ENCODE peak calls at places on chromosomes 1 and 21, in five cellular contexts. N, A, L, V and J are unnamed samples.

GRCh38 chr1:16252912-16253311 is 15.9 kb upstream of the CPLANE2 start:
- DNase-seq in N (no peak), A (no peak), V (no peak), L (no peak), J (no peak)

GRCh38 chr1:160795951-160796383 is at the start of gene LY9:
- DNase-seq in N (no peak), L (no peak), A (no peak), V (no peak), J (no peak)

GRCh38 chr1:108527837-108528236 is 32.1 kb upstream of the EEIG2 start:
- DNase-seq in N (no peak), V (no peak), L (no peak), A (no peak), J (no peak)

GRCh38 chr1:226975259-226975908 is 35.3 kb downstream of the COQ8A start:
- DNase-seq in V (no peak), L (peak), N (peak), A (no peak), J (no peak)

GRCh38 chr1:86416343-86416742 is 7.6 kb upstream of the CLCA2 start:
- DNase-seq in L (no peak), A (no peak), V (no peak), N (no peak), J (no peak)

GRCh38 chr1:42756956-42757891 is 9.6 kb downstream of the P3H1 start:
- DNase-seq in N (peak), V (peak), A (no peak), L (peak), J (peak)

GRCh38 chr1:47710075-47711071 is 272.5 kb downstream of the FOXD2 start:
- DNase-seq in N (peak), V (peak), L (peak), A (no peak), J (peak)

GRCh38 chr1:147171399-147172167 is 687 bp downstream of the PRKAB2 start:
- DNase-seq in N (no peak), L (no peak), V (no peak), A (no peak), J (peak)

GRCh38 chr1:111199881-111200801 is at the start of gene DENND2D:
- DNase-seq in L (no peak), V (no peak), A (no peak), N (no peak), J (no peak)

GRCh38 chr1:222815367-222815765 is 527 bp downstream of the DISP1 start:
- DNase-seq in A (no peak), N (no peak), V (no peak), L (no peak), J (peak)

GRCh38 chr1:66539491-66539890 is 5.5 kb downstream of the SGIP1 start:
- DNase-seq in L (no peak), V (no peak), N (no peak), A (no peak), J (peak)

GRCh38 chr1:209876091-209876800 is 48.5 kb downstream of the UTP25 start:
- DNase-seq in A (no peak), V (no peak), L (no peak), N (no peak), J (no peak)

GRCh38 chr1:157948547-157949152 is 44.8 kb upstream of the KIRREL1 start:
- DNase-seq in N (peak), L (peak), A (peak), V (peak), J (peak)

GRCh38 chr1:186094170-186094569 is 280.9 kb downstream of the TPR start:
- DNase-seq in L (no peak), V (peak), N (no peak), A (no peak), J (peak)

GRCh38 chr1:108609483-108610066 is 49.7 kb downstream of the EEIG2 start:
- DNase-seq in V (no peak), N (no peak), L (no peak), A (no peak), J (no peak)

GRCh38 chr1:167529829-167530474 is 11.6 kb upstream of the CD247 start:
- DNase-seq in A (no peak), V (no peak), L (no peak), N (no peak), J (no peak)

DNA sequence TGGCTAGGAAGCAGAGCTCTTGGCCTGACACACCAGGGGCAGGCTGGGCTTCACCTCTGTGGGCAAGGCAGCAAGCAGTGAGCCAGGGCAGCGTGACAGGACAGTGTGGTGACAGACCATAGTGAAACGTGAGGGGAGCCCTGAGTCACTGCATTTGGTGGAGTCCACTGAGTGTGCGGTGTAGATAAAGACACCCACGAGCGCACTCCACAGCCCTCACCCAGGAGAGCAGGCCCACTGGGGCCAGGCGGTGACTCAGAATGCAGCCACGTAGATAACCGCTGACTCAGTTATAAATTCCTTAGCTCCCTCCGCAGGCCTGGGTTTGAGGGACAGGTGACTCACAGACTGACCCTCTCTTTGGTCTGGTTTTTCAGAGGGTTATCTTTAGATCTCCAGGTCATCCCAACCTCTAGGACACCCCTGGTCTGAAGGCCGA is 90.1 kb upstream of the TSPAN2 start:
- DNase-seq in V (peak), N (no peak), A (no peak), L (no peak), J (peak)
- H3K23ac ChIP-seq in V (peak), N (no peak), A (no peak), L (peak), J (no peak)

GRCh38 chr21:39185157-39185556 is 1.9 kb upstream of the PSMG1 start:
- DNase-seq in L (no peak), A (no peak), N (no peak), V (no peak), J (no peak)

GRCh38 chr21:39182484-39183271 is 573 bp downstream of the PSMG1 start:
- DNase-seq in A (no peak), N (no peak), V (no peak), L (no peak), J (peak)

GRCh38 chr21:39184050-39184980 is 1.1 kb upstream of the PSMG1 start:
- DNase-seq in V (no peak), A (no peak), N (no peak), L (no peak), J (peak)

GRCh38 chr21:39182016-39182415 is 1.2 kb downstream of the PSMG1 start:
- DNase-seq in V (no peak), N (no peak), A (no peak), L (no peak), J (peak)

GRCh38 chr21:39183272-39184049 is at the start of gene PSMG1:
- DNase-seq in V (peak), A (peak), L (peak), N (peak), J (peak)
- H4K91ac ChIP-seq in V (peak), A (peak), L (peak), N (no peak), J (peak)

GRCh38 chr1:10556430-10557005 is 81.8 kb downstream of the PEX14 start:
- DNase-seq in N (no peak), A (no peak), L (no peak), V (no peak), J (no peak)
- H3K18ac ChIP-seq in N (peak), A (no peak), L (no peak), V (no peak), J (peak)

GRCh38 chr1:94538243-94538827 is 3.2 kb downstream of the F3 start:
- DNase-seq in L (no peak), V (no peak), A (no peak), N (no peak), J (peak)

GRCh38 chr1:94539496-94539895 is 2.1 kb downstream of the F3 start:
- DNase-seq in N (no peak), V (peak), A (no peak), L (no peak), J (peak)

GRCh38 chr1:94542088-94542671 is 621 bp upstream of the F3 start:
- DNase-seq in N (no peak), L (no peak), V (peak), A (no peak), J (peak)

GRCh38 chr1:94541175-94542087 is at the start of gene F3:
- DNase-seq in V (peak), A (peak), L (peak), N (peak), J (peak)

DNA sequence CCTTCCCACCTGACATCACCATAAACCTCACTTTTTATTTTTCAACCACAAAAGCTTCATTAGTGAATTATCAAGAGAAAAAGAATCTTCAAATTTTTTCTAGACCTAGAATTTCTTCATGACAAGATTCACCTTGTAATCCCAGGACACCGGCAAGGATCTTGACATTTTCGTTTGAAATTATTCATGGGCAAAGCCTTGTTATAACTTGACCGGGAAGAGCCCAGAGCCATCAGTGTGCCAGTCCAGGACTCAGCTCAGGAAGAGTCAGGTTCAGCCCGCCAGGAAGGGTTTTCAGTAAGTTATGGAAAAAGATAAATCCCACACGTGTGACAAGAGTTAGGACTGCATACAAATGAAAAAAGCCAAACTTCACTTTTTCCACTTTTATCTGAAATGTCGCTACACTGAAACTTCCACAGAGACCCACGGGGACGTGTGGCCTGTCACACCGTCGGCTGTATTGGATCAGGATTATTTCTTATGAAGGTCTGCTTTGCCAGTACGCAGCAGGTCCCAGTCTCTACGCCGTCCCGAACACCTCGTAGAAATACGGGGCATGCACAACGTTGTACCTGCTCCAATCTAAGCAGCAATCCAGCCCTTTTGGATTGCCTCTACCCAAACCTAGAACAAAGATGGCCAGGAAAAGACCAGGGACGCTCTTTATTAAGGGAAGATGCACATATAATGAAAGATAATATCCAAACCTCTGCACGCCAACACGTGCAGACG is 952 bp downstream of the F3 start:
- DNase-seq in L (no peak), N (no peak), V (no peak), A (no peak), J (no peak)
- H3K23ac ChIP-seq in L (no peak), N (no peak), V (peak), A (no peak), J (no peak)

DNA sequence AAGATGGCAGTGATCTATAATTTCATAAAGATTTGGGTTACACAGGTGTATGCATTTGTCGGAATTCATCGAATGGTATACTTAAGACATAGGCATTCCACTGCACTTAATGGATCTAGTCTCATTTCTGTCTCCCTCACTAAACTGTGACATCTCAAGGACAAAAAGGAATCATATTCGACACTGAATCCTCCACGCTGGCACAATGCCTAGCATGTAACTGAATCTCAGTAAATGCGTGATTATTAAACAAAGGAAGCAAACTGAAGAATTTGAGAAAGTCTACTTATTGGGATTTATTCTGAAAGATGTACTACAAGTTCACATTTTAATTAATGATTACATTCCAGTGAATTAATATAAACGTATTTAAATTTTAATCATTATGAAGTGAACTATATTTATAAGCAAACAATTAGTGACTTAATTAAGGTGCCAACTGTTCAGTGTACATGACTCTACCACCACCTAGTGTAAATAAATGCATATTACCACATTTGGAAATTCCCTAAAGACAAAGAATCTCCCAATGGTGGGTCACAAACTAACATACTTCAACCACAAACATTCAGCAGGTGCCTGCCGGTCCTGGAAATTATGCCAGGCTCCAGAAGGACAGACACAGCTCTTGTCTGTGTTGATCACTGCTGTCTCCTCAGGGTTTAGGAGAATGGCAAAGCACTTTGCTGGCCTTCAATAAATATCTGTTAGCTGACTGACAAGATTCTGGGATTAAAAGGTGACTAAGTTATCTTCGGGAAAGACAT is 56.4 kb downstream of the SMYD3 start:
- DNase-seq in A (no peak), N (no peak), L (peak), V (peak), J (peak)
- H4K91ac ChIP-seq in A (no peak), N (no peak), L (no peak), V (no peak), J (no peak)

DNA sequence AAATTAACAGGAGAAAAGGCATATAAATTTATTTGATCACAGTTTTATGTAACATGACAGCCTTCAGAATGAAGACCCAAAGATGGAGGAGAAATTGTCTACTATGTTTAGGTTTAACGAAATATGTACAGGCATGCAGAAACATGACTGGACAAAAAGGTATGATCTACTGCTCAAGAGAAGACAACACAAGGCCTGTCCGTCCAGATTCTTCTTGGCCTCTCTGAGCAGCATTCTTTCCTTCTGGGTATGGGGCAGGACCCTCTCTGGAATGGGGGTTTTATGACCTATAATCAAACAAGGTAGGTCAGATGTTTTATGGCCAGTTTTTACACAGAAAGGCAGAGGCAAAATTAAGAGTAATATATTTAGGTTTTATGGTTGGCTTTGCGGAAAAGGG is 13.5 kb upstream of the SYNJ1 start:
- DNase-seq in V (no peak), L (no peak), N (no peak), A (no peak), J (no peak)
- H3K18ac ChIP-seq in V (no peak), L (no peak), N (no peak), A (no peak), J (no peak)

DNA sequence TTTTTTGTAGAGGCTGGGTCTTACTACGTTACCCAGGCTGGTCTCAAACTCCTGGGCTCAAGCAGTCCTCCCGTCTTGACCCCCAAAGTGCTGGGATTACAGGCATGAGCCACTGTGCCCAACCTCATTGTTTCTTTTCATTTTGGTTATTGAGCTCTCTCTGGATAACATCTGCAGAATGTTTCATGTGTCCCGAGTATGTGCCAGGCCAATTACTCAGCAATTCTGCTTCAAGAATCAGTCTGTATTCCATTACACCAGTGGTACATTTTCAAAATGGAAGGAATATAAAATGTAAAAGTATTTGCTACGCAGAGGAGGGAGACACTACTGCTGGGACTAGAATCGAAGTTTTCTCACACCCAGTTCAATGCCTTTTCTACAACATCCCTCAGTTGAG is 1.7 kb upstream of the ELOA start:
- DNase-seq in V (no peak), L (no peak), A (no peak), N (no peak), J (no peak)
- H3K23ac ChIP-seq in V (no peak), L (no peak), A (no peak), N (no peak), J (no peak)